ENCODE peak calls at places on chromosome 12, in nine cellular contexts. K is endothelial cell of umbilical vein; H is stimulated activated CD4-positive, alpha-beta T cell treated with anti-CD3 and anti-CD28 coated beads, Interleukin-12 subunit alpha, Interleukin-12 subunit beta, amount 100 ng/mL, for 4 hours; F is amniotic stem cell; T is mesothelial cell of epicardium; D is NCI-H1092 treated with DMSO at 0.1 percent for 48 hours; R is skeletal muscle cell; G is PC-9; C is activated naive CD4-positive, alpha-beta T cell treated with anti-CD3 and anti-CD28 coated beads, Interleukin-2, amount 10 ng/mL, durations not matched to agents 7 days and 5 days. M is an unnamed sample.

GRCh38 chr12:75571651-75572050 is 60.2 kb upstream of the KRR1 start:
- DNase-seq in K (no peak), H (no peak), F (no peak), T (no peak), D (no peak), R (no peak), G (no peak), C (no peak), M (no peak)

GRCh38 chr12:43692064-43692463 is 66.5 kb downstream of the PUS7L start:
- DNase-seq in K (peak), H (no peak), F (peak), T (no peak), D (no peak), R (peak), G (no peak), C (no peak), M (peak)

GRCh38 chr12:66398931-66399625 is 96.8 kb downstream of the HELB start:
- DNase-seq in K (peak), H (no peak), F (no peak), T (no peak), D (no peak), R (no peak), G (no peak), C (no peak), M (no peak)

GRCh38 chr12:103197725-103198388 is 240.4 kb downstream of the ASCL1 start:
- DNase-seq in K (no peak), H (no peak), F (no peak), T (no peak), D (no peak), R (no peak), G (no peak), C (no peak), M (no peak)

GRCh38 chr12:65822732-65823480 is 1.4 kb upstream of the HMGA2 start:
- DNase-seq in K (peak), H (peak), F (no peak), T (peak), D (no peak), R (peak), G (peak), C (peak), M (peak)

GRCh38 chr12:57404966-57405640 is 25.7 kb downstream of the R3HDM2 start:
- DNase-seq in K (no peak), H (no peak), F (no peak), T (no peak), D (no peak), R (no peak), G (no peak), C (no peak), M (no peak)

GRCh38 chr12:57906821-57907220 is 34.5 kb upstream of the ATP23 start:
- DNase-seq in K (no peak), H (no peak), F (no peak), T (no peak), D (no peak), R (no peak), G (no peak), C (no peak), M (no peak)

GRCh38 chr12:13205809-13206559 is 9.5 kb downstream of the EMP1 start:
- DNase-seq in K (peak), H (no peak), F (peak), T (no peak), D (no peak), R (peak), G (peak), C (peak), M (no peak)

GRCh38 chr12:88237954-88238353 is 95.8 kb downstream of the TMTC3 start:
- DNase-seq in K (peak), H (no peak), F (no peak), T (no peak), D (no peak), R (peak), G (no peak), C (no peak), M (no peak)

GRCh38 chr12:123843912-123844748 is 82.0 kb downstream of the DNAH10 start:
- DNase-seq in K (no peak), H (no peak), F (no peak), T (no peak), D (no peak), R (no peak), G (no peak), C (no peak), M (no peak)

GRCh38 chr12:78671295-78671694 is 193.3 kb upstream of the SYT1 start:
- DNase-seq in K (peak), H (no peak), F (no peak), T (no peak), D (no peak), R (peak), G (no peak), C (no peak), M (no peak)

GRCh38 chr12:63805704-63806672 is 26.3 kb downstream of the RXYLT1 start:
- DNase-seq in K (no peak), H (no peak), F (no peak), T (no peak), D (peak), R (no peak), G (no peak), C (no peak), M (no peak)

GRCh38 chr12:122137681-122138080 is 36.3 kb downstream of the IL31 start:
- DNase-seq in K (no peak), H (no peak), F (no peak), T (no peak), D (no peak), R (no peak), G (no peak), C (no peak), M (peak)

GRCh38 chr12:2212971-2213869 is 160.4 kb downstream of the CACNA1C start:
- DNase-seq in K (no peak), H (no peak), F (no peak), T (peak), D (no peak), R (no peak), G (no peak), C (no peak), M (no peak)

GRCh38 chr12:106303202-106303820 is 778 bp downstream of the TCP11L2 start:
- DNase-seq in K (peak), H (peak), F (peak), T (peak), D (peak), R (peak), G (peak), C (peak), M (peak)

GRCh38 chr12:1629338-1630080 is 478 bp downstream of the WNT5B start:
- DNase-seq in K (no peak), H (no peak), F (no peak), T (peak), D (peak), R (no peak), G (no peak), C (peak), M (no peak)

GRCh38 chr12:12870454-12870853 is 20.9 kb upstream of the GPRC5A start:
- DNase-seq in K (peak), H (no peak), F (peak), T (no peak), D (no peak), R (peak), G (no peak), C (no peak), M (no peak)